ENCODE peak calls at places on chromosome 1, in five cellular contexts. P, U, Q, Z and F are unnamed samples.

GRCh38 chr1:51281807-51282206 is 45.7 kb downstream of the RNF11 start:
- DNase-seq in Q (no peak), Z (no peak), U (no peak), P (no peak), F (no peak)

GRCh38 chr1:194717941-194718340 is 1531.5 kb upstream of the B3GALT2 start:
- DNase-seq in P (no peak), Q (no peak), U (no peak), Z (no peak), F (no peak)

GRCh38 chr1:230049731-230050130 is 17.3 kb upstream of the GALNT2 start:
- DNase-seq in U (no peak), P (no peak), Q (no peak), Z (no peak), F (no peak)

GRCh38 chr1:45275054-45275453 is 51.6 kb upstream of the HPDL start:
- DNase-seq in U (no peak), Z (peak; percentile 32), P (no peak), Q (peak; percentile 10), F (no peak)

GRCh38 chr1:27522860-27523665 is 33.1 kb upstream of the WASF2 start:
- DNase-seq in U (peak; percentile 68), P (peak; percentile 68), Q (peak; percentile 55), Z (peak; percentile 74), F (no peak)

GRCh38 chr1:905071-905749 is 18.5 kb upstream of the SAMD11 start:
- DNase-seq in Q (peak; percentile 53), P (peak; percentile 72), U (peak; percentile 66), Z (peak; percentile 76), F (peak; percentile 94)

GRCh38 chr1:194104247-194104844 is 917.9 kb upstream of the B3GALT2 start:
- DNase-seq in Z (no peak), P (no peak), U (peak; percentile 19), Q (no peak), F (no peak)

GRCh38 chr1:46721806-46722205 is 2.9 kb upstream of the EFCAB14 start:
- DNase-seq in U (no peak), P (no peak), Z (no peak), Q (no peak), F (no peak)

GRCh38 chr1:92851729-92852128 is 19.9 kb downstream of the RPL5 start:
- DNase-seq in Q (peak; percentile 46), P (no peak), U (no peak), Z (no peak), F (no peak)

GRCh38 chr1:78297828-78298227 is 192.9 kb upstream of the PTGFR start:
- DNase-seq in Z (no peak), Q (no peak), P (no peak), U (no peak), F (no peak)

GRCh38 chr1:74673351-74674111 is at the start of gene ERICH3:
- DNase-seq in Q (peak; percentile 8), U (peak; percentile 15), Z (peak; percentile 66), P (no peak), F (peak; percentile 12)

GRCh38 chr1:228986093-228986904 is 251.0 kb downstream of the RHOU start:
- DNase-seq in Q (peak; percentile 65), U (peak; percentile 45), P (peak; percentile 55), Z (peak; percentile 18), F (no peak)

GRCh38 chr1:239262538-239262937 is 123.8 kb upstream of the CHRM3 start:
- DNase-seq in Q (no peak), P (no peak), U (no peak), Z (peak; percentile 11), F (no peak)

GRCh38 chr1:59122527-59122926 is 174.4 kb upstream of the FGGY start:
- DNase-seq in P (no peak), U (no peak), Z (no peak), Q (no peak), F (no peak)

GRCh38 chr1:59506952-59507351 is 210.1 kb downstream of the FGGY start:
- DNase-seq in U (no peak), Z (no peak), Q (peak; percentile 40), P (no peak), F (peak; percentile 34)

GRCh38 chr1:155083865-155084721 is 5.5 kb downstream of the EFNA3 start:
- DNase-seq in Z (no peak), Q (peak; percentile 39), P (no peak), U (peak; percentile 52), F (peak; percentile 71)

GRCh38 chr1:60897003-60897402 is 185.4 kb upstream of the NFIA start:
- DNase-seq in U (no peak), Z (no peak), P (peak; percentile 18), Q (no peak), F (no peak)

GRCh38 chr1:20137055-20137454 is 2.1 kb upstream of the PLA2G2F start:
- DNase-seq in P (no peak), U (no peak), Z (no peak), Q (no peak), F (no peak)

GRCh38 chr1:109181085-109181806 is 32.5 kb upstream of the SARS1 start:
- DNase-seq in Z (no peak), P (no peak), U (peak; percentile 51), Q (peak; percentile 20), F (no peak)

GRCh38 chr1:55827350-55827749 is 612.2 kb upstream of the USP24 start:
- DNase-seq in U (peak; percentile 73), Z (no peak), P (no peak), Q (peak; percentile 95), F (no peak)

GRCh38 chr1:179754031-179754624 is 11.0 kb downstream of the FAM163A start:
- DNase-seq in Q (peak; percentile 94), P (no peak), Z (no peak), U (peak; percentile 45), F (peak; percentile 12)

GRCh38 chr1:24699628-24700027 is 45.6 kb upstream of the CLIC4 start:
- DNase-seq in U (no peak), P (no peak), Q (no peak), Z (no peak), F (no peak)

GRCh38 chr1:153799566-153800465 is 24.6 kb downstream of the SLC27A3 start:
- DNase-seq in P (no peak), Q (no peak), Z (no peak), U (no peak), F (no peak)

GRCh38 chr1:96544831-96545221 is 176.8 kb upstream of the PTBP2 start:
- DNase-seq in U (no peak), P (no peak), Q (no peak), Z (no peak), F (no peak)

GRCh38 chr1:113256348-113256729 is 134.0 kb upstream of the MAGI3 start:
- DNase-seq in Q (no peak), P (no peak), Z (no peak), U (no peak), F (no peak)

GRCh38 chr1:155127105-155127671 is 488 bp upstream of the EFNA1 start:
- DNase-seq in Q (peak; percentile 82), U (peak; percentile 88), P (peak; percentile 58), Z (peak; percentile 80), F (peak; percentile 38)

GRCh38 chr1:83857108-83857507 is 141.8 kb downstream of the TTLL7 start:
- DNase-seq in Q (peak; percentile 46), U (peak; percentile 46), Z (peak; percentile 23), P (no peak), F (peak; percentile 36)

GRCh38 chr1:160210563-160210962 is 5.4 kb downstream of the PEA15 start:
- DNase-seq in P (no peak), U (no peak), Z (no peak), Q (no peak), F (no peak)
- H3K36me3 ChIP-seq in P (peaks cover 67% of the 10 kb centered on the region), U (no peaks in the 10 kb centered on the region), Z (peaks cover 35% of the 10 kb centered on the region), Q (peaks cover 32% of the 10 kb centered on the region), F (peaks cover 55% of the 10 kb centered on the region)

GRCh38 chr1:76865696-76866291 is 1.5 kb upstream of the ST6GALNAC5 start:
- DNase-seq in Z (no peak), U (no peak), Q (no peak), P (no peak), F (no peak)
- H3K27me3 ChIP-seq in Z (peaks cover 41% of the 10 kb centered on the region), U (peaks cover 59% of the 10 kb centered on the region), Q (peaks cover 51% of the 10 kb centered on the region), P (peaks cover 39% of the 10 kb centered on the region), F (peaks cover 85% of the 10 kb centered on the region)

GRCh38 chr1:31760901-31761470 is 3.2 kb downstream of the ADGRB2 start:
- DNase-seq in Z (peak; percentile 88), Q (peak; percentile 67), U (peak; percentile 86), P (peak; percentile 53), F (peak; percentile 59)

GRCh38 chr1:31760422-31760900 is 3.7 kb downstream of the ADGRB2 start:
- DNase-seq in Z (peak; percentile 72), U (peak; percentile 64), Q (no peak), P (no peak), F (no peak)

GRCh38 chr1:31757204-31757679 is 6.9 kb downstream of the ADGRB2 start:
- DNase-seq in Q (no peak), P (no peak), U (no peak), Z (no peak), F (no peak)

GRCh38 chr1:31757989-31758388 is 6.2 kb downstream of the ADGRB2 start:
- DNase-seq in Q (no peak), Z (no peak), P (no peak), U (no peak), F (no peak)

DNA sequence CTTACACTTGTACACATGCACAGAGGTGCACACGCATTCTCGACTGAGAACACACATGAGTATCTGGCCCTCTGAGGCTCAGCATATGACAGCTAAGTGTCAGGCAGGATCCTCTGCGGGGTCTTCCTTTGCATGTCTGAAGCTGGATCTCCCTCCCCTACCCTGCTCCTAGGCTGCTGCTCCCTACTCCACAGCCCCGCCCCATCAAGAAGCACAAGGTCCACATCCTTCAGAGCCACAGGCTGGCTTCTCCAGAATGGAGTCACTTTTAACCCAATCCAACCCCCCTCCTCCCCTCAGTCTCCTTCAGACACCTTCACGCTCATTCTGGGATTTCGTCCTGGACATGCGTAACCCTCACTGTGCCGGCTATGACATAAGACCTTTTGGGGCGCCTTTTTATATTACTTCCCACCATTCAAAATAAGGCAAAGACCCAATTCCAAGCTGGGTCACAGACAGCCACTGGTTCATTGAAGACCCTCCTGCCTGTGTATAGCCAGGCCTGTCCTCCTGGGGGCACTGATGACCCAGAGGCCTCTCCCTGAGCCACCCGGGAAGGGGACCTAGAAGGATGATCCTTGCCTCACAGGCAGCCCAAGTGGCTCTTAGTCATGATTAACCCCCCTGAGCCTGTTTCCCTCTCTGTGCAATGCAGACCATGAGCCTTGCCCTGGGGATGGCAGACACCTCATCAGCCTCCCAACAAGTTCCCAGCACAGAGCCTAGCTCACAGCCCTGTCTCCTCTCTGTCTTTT is 4.7 kb downstream of the ADGRB2 start:
- DNase-seq in P (no peak), U (peak; percentile 55), Z (peak; percentile 33), Q (no peak), F (no peak)
- H3K4me3 ChIP-seq in P (no peak overlapping the region), U (no peak overlapping the region), Z (peak overlapping the region; percentile 95), Q (no peak overlapping the region), F (no peak overlapping the region)

GRCh38 chr1:246769306-246769705 is 45.1 kb downstream of the SCCPDH start:
- DNase-seq in P (peak; percentile 16), Z (no peak), Q (peak; percentile 84), U (no peak), F (no peak)

GRCh38 chr1:246760426-246761347 is 36.5 kb downstream of the SCCPDH start:
- DNase-seq in P (no peak), Z (no peak), U (no peak), Q (no peak), F (no peak)

GRCh38 chr1:246768403-246769020 is 44.3 kb downstream of the SCCPDH start:
- DNase-seq in P (no peak), Q (no peak), Z (peak; percentile 66), U (no peak), F (no peak)

GRCh38 chr1:246761386-246761785 is 37.2 kb downstream of the SCCPDH start:
- DNase-seq in P (no peak), U (no peak), Q (no peak), Z (no peak), F (no peak)

DNA sequence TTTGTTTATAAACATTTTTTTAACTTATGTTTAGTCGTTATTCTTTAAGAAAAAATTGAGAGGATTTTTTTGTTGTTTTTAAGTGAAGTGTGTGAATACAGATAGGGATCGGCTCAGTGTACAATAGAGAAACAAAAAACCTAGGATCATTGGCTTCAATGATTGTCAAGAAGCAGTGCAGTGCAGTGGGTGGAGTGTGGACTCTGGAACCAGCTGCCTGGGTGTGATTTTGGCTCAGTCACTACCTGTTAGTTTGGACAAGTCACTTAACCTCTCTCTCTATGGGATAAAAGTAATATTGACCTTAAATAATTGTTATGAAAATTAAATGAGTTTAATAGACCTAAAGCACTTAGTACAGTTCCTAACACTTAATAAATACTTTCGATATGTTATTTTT is 41.3 kb downstream of the SCCPDH start:
- DNase-seq in Z (no peak), Q (no peak), P (no peak), U (no peak), F (no peak)
- H3K36me3 ChIP-seq in Z (peaks cover 4% of the 10 kb centered on the region), Q (peaks cover 37% of the 10 kb centered on the region), P (peaks cover 88% of the 10 kb centered on the region), U (no peaks in the 10 kb centered on the region), F (peaks cover 16% of the 10 kb centered on the region)